ENCODE peak calls at places on chromosomes 2 and 18, in five cellular contexts. C is body of pancreas, D is upper lobe of left lung, F is ovary, R is breast epithelium. Y is an unnamed sample.

GRCh38 chr2:16727256-16727655 is 61.6 kb upstream of the CYRIA start:
- DNase-seq in F (no peak), D (no peak), C (no peak), R (no peak), Y (no peak)

GRCh38 chr2:127643698-127644660 is 2.0 kb upstream of the GPR17 start:
- DNase-seq in F (no peak), C (no peak), D (peak), R (no peak), Y (no peak)

GRCh38 chr2:54750040-54750439 is 26.6 kb downstream of the EML6 start:
- DNase-seq in C (peak), D (no peak), R (no peak), F (no peak), Y (no peak)

GRCh38 chr2:225660262-225661091 is 261.0 kb downstream of the NYAP2 start:
- DNase-seq in C (peak), F (peak), D (no peak), R (peak), Y (peak)

GRCh38 chr2:43028188-43028587 is 198.2 kb downstream of the ZFP36L2 start:
- DNase-seq in R (no peak), D (no peak), C (no peak), F (peak), Y (no peak)

GRCh38 chr2:217825469-217826235 is 177.1 kb downstream of the TNS1 start:
- DNase-seq in F (no peak), C (no peak), R (no peak), D (peak), Y (no peak)

GRCh38 chr18:43531438-43531837 is 254.1 kb upstream of the SYT4 start:
- DNase-seq in R (no peak), C (no peak), F (no peak), D (no peak), Y (no peak)

GRCh38 chr2:95377216-95377530 is 25.3 kb upstream of the FAHD2A start:
- DNase-seq in F (peak), R (peak), D (no peak), C (no peak), Y (peak)

GRCh38 chr2:25714740-25715139 is 41.4 kb upstream of the DTNB start:
- DNase-seq in R (no peak), D (no peak), C (no peak), F (no peak), Y (no peak)

GRCh38 chr2:197089659-197090058 is 163.2 kb upstream of the PGAP1 start:
- DNase-seq in D (no peak), R (no peak), C (no peak), F (no peak), Y (no peak)

GRCh38 chr18:76262956-76263955 is 231.8 kb downstream of the ZNF516 start:
- DNase-seq in D (peak), F (peak), R (no peak), C (no peak), Y (peak)

GRCh38 chr2:136136921-136137320 is 19.0 kb upstream of the CXCR4 start:
- DNase-seq in D (no peak), R (no peak), F (no peak), C (no peak), Y (no peak)

GRCh38 chr2:192190474-192190873 is 4.3 kb downstream of the TMEFF2 start:
- DNase-seq in C (no peak), R (no peak), F (no peak), D (no peak), Y (no peak)

GRCh38 chr2:217797661-217798069 is 205.1 kb downstream of the TNS1 start:
- DNase-seq in F (no peak), C (peak), R (no peak), D (no peak), Y (peak)

GRCh38 chr2:6080837-6081541 is 388.8 kb downstream of the SOX11 start:
- DNase-seq in F (no peak), R (no peak), D (peak), C (peak), Y (no peak)

GRCh38 chr2:112151701-112152440 is 13.7 kb downstream of the FBLN7 start:
- DNase-seq in C (no peak), F (no peak), D (no peak), R (no peak), Y (peak)

GRCh38 chr2:33598472-33599174 is 476 bp downstream of the FAM98A start:
- DNase-seq in D (no peak), F (peak), R (no peak), C (peak), Y (no peak)

GRCh38 chr2:238032755-238033337 is 28.0 kb upstream of the SCLY start:
- DNase-seq in C (no peak), R (no peak), D (no peak), F (no peak), Y (no peak)

GRCh38 chr2:70385966-70386595 is 84.2 kb upstream of the FAM136A start:
- DNase-seq in C (no peak), F (no peak), R (no peak), D (peak), Y (no peak)

GRCh38 chr2:135743860-135744259 is 2.2 kb downstream of the UBXN4 start:
- DNase-seq in C (no peak), R (no peak), D (no peak), F (no peak), Y (no peak)

GRCh38 chr2:68693947-68694346 is 40.7 kb upstream of the ARHGAP25 start:
- DNase-seq in R (no peak), D (no peak), F (no peak), C (no peak), Y (no peak)

DNA sequence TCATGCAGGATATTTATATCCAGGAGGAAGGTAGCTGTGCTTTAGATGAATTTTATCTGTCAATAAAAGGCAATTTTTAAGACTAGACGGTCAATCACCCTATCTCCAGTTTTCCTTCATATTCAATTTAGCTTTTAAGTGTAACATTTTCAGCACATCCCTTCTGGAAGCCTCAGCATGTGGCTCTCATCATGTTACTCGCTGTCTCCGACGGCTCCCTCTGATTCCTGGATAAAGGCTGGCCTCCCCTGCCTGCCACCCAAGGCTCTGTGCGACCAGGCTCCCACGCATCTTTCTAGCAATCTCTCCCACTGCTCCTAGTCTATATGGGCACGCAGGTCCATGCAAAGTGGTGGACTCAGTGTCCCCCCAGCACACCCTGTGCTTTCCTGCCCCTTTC is 84.5 kb downstream of the MEP1B start:
- DNase-seq in F (no peak), D (no peak), R (no peak), C (no peak), Y (no peak)
- TF ChIP-seq POLR2A in F (no peak), D (no peak), R (no peak), C (no peak), Y (no peak)

GRCh38 chr18:9750112-9750511 is 42.0 kb downstream of the RAB31 start:
- DNase-seq in F (no peak), R (no peak), D (no peak), C (no peak), Y (no peak)

GRCh38 chr18:9753863-9754262 is 45.8 kb downstream of the RAB31 start:
- DNase-seq in D (no peak), C (no peak), F (no peak), R (no peak), Y (no peak)

GRCh38 chr18:9751371-9752031 is 43.4 kb downstream of the RAB31 start:
- DNase-seq in R (no peak), D (no peak), C (no peak), F (no peak), Y (no peak)

GRCh38 chr18:9746958-9747357 is 38.9 kb downstream of the RAB31 start:
- DNase-seq in C (no peak), R (no peak), D (no peak), F (no peak), Y (no peak)

GRCh38 chr18:9750606-9751304 is 42.7 kb downstream of the RAB31 start:
- DNase-seq in F (no peak), D (no peak), C (no peak), R (no peak), Y (no peak)
- H3K4me3 ChIP-seq in F (no peak), D (no peak), C (no peak), R (no peak), Y (no peak)

GRCh38 chr2:60818272-60818671 is 62.2 kb downstream of the PAPOLG start:
- DNase-seq in C (no peak), D (no peak), F (no peak), R (no peak), Y (no peak)
- TF ChIP-seq CTCF in C (no peak), D (peak), F (no peak), R (no peak), Y (no peak)

GRCh38 chr18:57835904-57836303 is 32.8 kb upstream of the ATP8B1 start:
- DNase-seq in D (no peak), R (no peak), C (no peak), F (no peak), Y (no peak)

GRCh38 chr18:57834616-57835015 is 31.5 kb upstream of the ATP8B1 start:
- DNase-seq in R (no peak), C (no peak), F (no peak), D (no peak), Y (no peak)

GRCh38 chr18:57831597-57832377 is 28.7 kb upstream of the ATP8B1 start:
- DNase-seq in D (no peak), C (no peak), R (no peak), F (no peak), Y (no peak)

GRCh38 chr18:57833441-57834101 is 30.5 kb upstream of the ATP8B1 start:
- DNase-seq in C (peak), F (no peak), R (no peak), D (no peak), Y (no peak)

GRCh38 chr18:57832730-57833129 is 29.6 kb upstream of the ATP8B1 start:
- DNase-seq in C (no peak), F (no peak), R (no peak), D (no peak), Y (no peak)
- TF ChIP-seq POLR2A in C (no peak), F (no peak), R (no peak), D (no peak), Y (no peak)

GRCh38 chr2:44547713-44548112 is 186.0 kb downstream of the CAMKMT start:
- DNase-seq in D (no peak), F (no peak), R (no peak), C (no peak), Y (no peak)

GRCh38 chr2:44542520-44542919 is 180.8 kb downstream of the CAMKMT start:
- DNase-seq in F (no peak), C (no peak), R (no peak), D (no peak), Y (no peak)

GRCh38 chr2:44544991-44545390 is 183.2 kb downstream of the CAMKMT start:
- DNase-seq in D (no peak), C (no peak), R (no peak), F (no peak), Y (no peak)

GRCh38 chr2:44546469-44547127 is 184.9 kb downstream of the CAMKMT start:
- DNase-seq in D (no peak), C (no peak), R (no peak), F (no peak), Y (no peak)

DNA sequence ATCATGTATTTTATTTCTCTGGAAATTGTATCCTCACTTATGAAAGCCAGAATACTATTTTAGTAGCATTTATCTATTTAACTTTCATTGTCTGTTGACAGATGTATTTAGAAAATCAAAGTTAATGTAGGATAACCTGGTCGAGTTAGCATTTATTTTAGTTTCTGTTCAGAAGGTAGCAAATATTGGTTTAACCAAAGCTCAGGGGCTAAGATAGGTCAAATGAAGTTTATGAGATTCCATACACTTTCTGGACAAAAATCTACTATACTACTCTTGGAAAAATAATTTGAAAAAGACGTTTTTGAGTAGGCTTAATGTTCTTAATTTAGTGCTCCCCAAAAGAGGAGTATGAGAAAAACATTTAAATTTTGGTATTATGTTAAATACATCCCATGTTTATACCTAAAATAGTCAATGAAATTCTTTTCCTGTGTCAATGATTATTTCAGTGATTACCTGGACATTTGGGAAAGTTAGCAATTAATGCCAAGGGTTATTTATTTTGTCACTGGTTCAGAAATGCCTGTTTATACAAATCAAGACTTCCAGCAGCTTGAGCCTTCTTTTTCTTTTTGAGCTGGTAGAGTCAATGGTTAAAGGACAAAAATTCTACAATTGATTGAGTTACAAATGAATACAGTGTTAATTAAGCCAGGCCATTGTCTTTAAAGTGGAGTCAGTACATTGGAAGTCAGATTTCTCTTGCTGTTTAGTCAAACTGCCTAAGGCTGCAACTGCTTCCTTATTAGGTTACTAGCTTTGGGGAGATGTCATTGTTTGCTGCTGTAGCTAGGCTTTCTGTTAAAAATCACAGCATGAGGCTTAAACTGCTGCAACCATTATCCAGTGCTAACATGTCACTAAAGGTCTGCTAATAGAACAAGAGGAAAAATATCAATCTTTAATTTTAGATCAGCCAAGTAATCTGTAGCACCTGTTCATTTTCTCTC is 182.3 kb downstream of the CAMKMT start:
- DNase-seq in F (no peak), R (no peak), D (no peak), C (no peak), Y (no peak)
- H3K4me3 ChIP-seq in F (no peak), R (no peak), D (no peak), C (no peak), Y (no peak)

DNA sequence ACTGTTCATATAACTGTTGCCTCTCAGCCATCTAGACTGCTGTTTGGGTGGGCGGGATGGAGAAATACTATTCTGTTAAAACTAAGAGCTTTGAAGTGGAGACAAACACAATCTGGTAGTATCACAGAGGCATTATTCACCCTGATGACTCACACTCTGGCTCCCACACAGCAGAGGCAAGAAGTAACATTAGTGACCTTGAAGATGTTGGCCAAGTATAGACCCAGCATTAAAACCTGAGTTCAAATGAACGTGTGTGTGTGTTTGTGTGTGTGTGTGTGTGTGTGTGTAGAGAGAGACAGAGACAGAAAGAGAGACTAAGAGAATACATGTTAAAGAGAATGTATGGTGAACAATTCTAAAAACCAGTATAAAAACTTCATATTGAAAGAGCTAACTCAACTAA is 22.5 kb upstream of the ACVR1 start:
- DNase-seq in R (no peak), C (peak), F (peak), D (no peak), Y (no peak)
- TF ChIP-seq CTCF in R (no peak), C (no peak), F (no peak), D (no peak), Y (no peak)

Y was measured in lower leg skin.